ENCODE peak calls at places on chromosomes 7 and 10, in eight cellular contexts. One of them, this sample, is unnamed.

GRCh38 chr7:44727346-44728262 is 21.0 kb upstream of the ZMIZ2 start:
- DNase-seq in fibroblast of lung: peak; percentile 86
- DNase-seq in putamen: no peak
- DNase-seq in GM18507: no peak
- DNase-seq in NCI-H510A treated with DMSO at 0.1 percent for 48 hours: no peak
- DNase-seq in HCT116: no peak
- DNase-seq in foreskin fibroblast: peak; percentile 86
- DNase-seq in HEK293T: peak; percentile 4
- DNase-seq in this sample: peak; percentile 51

GRCh38 chr7:96614154-96614867 is 95.3 kb downstream of the SEM1 start:
- DNase-seq in foreskin fibroblast: no peak
- DNase-seq in fibroblast of lung: no peak
- DNase-seq in HCT116: no peak
- DNase-seq in NCI-H510A treated with DMSO at 0.1 percent for 48 hours: no peak
- DNase-seq in GM18507: no peak
- DNase-seq in HEK293T: no peak
- DNase-seq in putamen: no peak
- DNase-seq in this sample: no peak

GRCh38 chr7:111364413-111364812 is 197.9 kb downstream of the IMMP2L start:
- DNase-seq in HEK293T: no peak
- DNase-seq in foreskin fibroblast: peak; percentile 73
- DNase-seq in HCT116: no peak
- DNase-seq in GM18507: no peak
- DNase-seq in putamen: peak; percentile 9
- DNase-seq in NCI-H510A treated with DMSO at 0.1 percent for 48 hours: no peak
- DNase-seq in fibroblast of lung: peak; percentile 25
- DNase-seq in this sample: no peak

GRCh38 chr10:61828034-61828433 is 73.5 kb upstream of the ARID5B start:
- DNase-seq in GM18507: no peak
- DNase-seq in foreskin fibroblast: no peak
- DNase-seq in NCI-H510A treated with DMSO at 0.1 percent for 48 hours: no peak
- DNase-seq in HEK293T: no peak
- DNase-seq in HCT116: no peak
- DNase-seq in fibroblast of lung: no peak
- DNase-seq in putamen: no peak
- DNase-seq in this sample: no peak

GRCh38 chr10:102113956-102114857 is 6.0 kb downstream of the LDB1 start:
- DNase-seq in HEK293T: no peak
- DNase-seq in putamen: no peak
- DNase-seq in HCT116: no peak
- DNase-seq in GM18507: no peak
- DNase-seq in NCI-H510A treated with DMSO at 0.1 percent for 48 hours: peak; percentile 20
- DNase-seq in foreskin fibroblast: peak; percentile 57
- DNase-seq in fibroblast of lung: peak; percentile 27
- DNase-seq in this sample: peak; percentile 64

GRCh38 chr10:133318494-133319127 is 9.9 kb downstream of the ZNF511 start:
- DNase-seq in HEK293T: peak; percentile 83
- DNase-seq in HCT116: no peak
- DNase-seq in fibroblast of lung: peak; percentile 46
- DNase-seq in putamen: no peak
- DNase-seq in NCI-H510A treated with DMSO at 0.1 percent for 48 hours: peak; percentile 62
- DNase-seq in GM18507: no peak
- DNase-seq in foreskin fibroblast: peak; percentile 84
- DNase-seq in this sample: peak; percentile 70

GRCh38 chr10:103238506-103239252 is 7.0 kb upstream of the RPEL1 start:
- DNase-seq in foreskin fibroblast: peak; percentile 70
- DNase-seq in HEK293T: peak; percentile 36
- DNase-seq in NCI-H510A treated with DMSO at 0.1 percent for 48 hours: no peak
- DNase-seq in HCT116: peak; percentile 84
- DNase-seq in GM18507: no peak
- DNase-seq in fibroblast of lung: peak; percentile 46
- DNase-seq in putamen: no peak
- DNase-seq in this sample: peak; percentile 39

GRCh38 chr7:119733480-119733879 is 539.5 kb upstream of the KCND2 start:
- DNase-seq in HCT116: no peak
- DNase-seq in foreskin fibroblast: no peak
- DNase-seq in GM18507: no peak
- DNase-seq in putamen: no peak
- DNase-seq in HEK293T: no peak
- DNase-seq in fibroblast of lung: peak; percentile 41
- DNase-seq in NCI-H510A treated with DMSO at 0.1 percent for 48 hours: no peak
- DNase-seq in this sample: peak; percentile 9

GRCh38 chr10:121449457-121450045 is 148.7 kb downstream of the FGFR2 start:
- DNase-seq in putamen: no peak
- DNase-seq in foreskin fibroblast: no peak
- DNase-seq in HCT116: no peak
- DNase-seq in GM18507: no peak
- DNase-seq in HEK293T: no peak
- DNase-seq in fibroblast of lung: no peak
- DNase-seq in NCI-H510A treated with DMSO at 0.1 percent for 48 hours: no peak
- DNase-seq in this sample: no peak

GRCh38 chr7:68730871-68731403 is 867.3 kb upstream of the AUTS2 start:
- DNase-seq in GM18507: no peak
- DNase-seq in HCT116: no peak
- DNase-seq in HEK293T: no peak
- DNase-seq in putamen: no peak
- DNase-seq in foreskin fibroblast: no peak
- DNase-seq in NCI-H510A treated with DMSO at 0.1 percent for 48 hours: peak; percentile 72
- DNase-seq in fibroblast of lung: peak; percentile 19
- DNase-seq in this sample: no peak

GRCh38 chr7:99390941-99391602 is 16.5 kb downstream of the ARPC1B start:
- DNase-seq in fibroblast of lung: no peak
- DNase-seq in NCI-H510A treated with DMSO at 0.1 percent for 48 hours: no peak
- DNase-seq in GM18507: no peak
- DNase-seq in putamen: no peak
- DNase-seq in HEK293T: no peak
- DNase-seq in foreskin fibroblast: no peak
- DNase-seq in HCT116: no peak
- DNase-seq in this sample: no peak

GRCh38 chr10:88138319-88138848 is 275.0 kb downstream of the PTEN start:
- DNase-seq in GM18507: peak; percentile 44
- DNase-seq in fibroblast of lung: no peak
- DNase-seq in HEK293T: no peak
- DNase-seq in putamen: no peak
- DNase-seq in NCI-H510A treated with DMSO at 0.1 percent for 48 hours: no peak
- DNase-seq in HCT116: no peak
- DNase-seq in foreskin fibroblast: no peak
- DNase-seq in this sample: no peak

GRCh38 chr10:28890121-28890950 is 213.0 kb downstream of the BAMBI start:
- DNase-seq in fibroblast of lung: peak; percentile 35
- DNase-seq in HEK293T: no peak
- DNase-seq in NCI-H510A treated with DMSO at 0.1 percent for 48 hours: no peak
- DNase-seq in HCT116: no peak
- DNase-seq in foreskin fibroblast: no peak
- DNase-seq in putamen: no peak
- DNase-seq in GM18507: no peak
- DNase-seq in this sample: no peak

GRCh38 chr10:124917168-124917938 is 24.6 kb upstream of the ZRANB1 start:
- DNase-seq in HCT116: no peak
- DNase-seq in foreskin fibroblast: peak; percentile 60
- DNase-seq in fibroblast of lung: peak; percentile 52
- DNase-seq in GM18507: no peak
- DNase-seq in NCI-H510A treated with DMSO at 0.1 percent for 48 hours: peak; percentile 53
- DNase-seq in HEK293T: peak; percentile 70
- DNase-seq in putamen: peak; percentile 45
- DNase-seq in this sample: peak; percentile 53

GRCh38 chr7:78879206-78879605 is 574.3 kb downstream of the MAGI2 start:
- DNase-seq in HCT116: no peak
- DNase-seq in putamen: no peak
- DNase-seq in NCI-H510A treated with DMSO at 0.1 percent for 48 hours: no peak
- DNase-seq in GM18507: no peak
- DNase-seq in HEK293T: no peak
- DNase-seq in fibroblast of lung: no peak
- DNase-seq in foreskin fibroblast: no peak
- DNase-seq in this sample: no peak

GRCh38 chr10:28130267-28130666 is 131.4 kb upstream of the ODAD2 start:
- DNase-seq in GM18507: no peak
- DNase-seq in putamen: no peak
- DNase-seq in NCI-H510A treated with DMSO at 0.1 percent for 48 hours: no peak
- DNase-seq in HCT116: no peak
- DNase-seq in foreskin fibroblast: peak; percentile 68
- DNase-seq in HEK293T: no peak
- DNase-seq in fibroblast of lung: peak; percentile 85
- DNase-seq in this sample: no peak

GRCh38 chr7:27172388-27172774 is 1.7 kb downstream of the HOXA10 start:
- DNase-seq in HEK293T: no peak
- DNase-seq in putamen: no peak
- DNase-seq in GM18507: no peak
- DNase-seq in HCT116: no peak
- DNase-seq in NCI-H510A treated with DMSO at 0.1 percent for 48 hours: peak; percentile 36
- DNase-seq in foreskin fibroblast: peak; percentile 87
- DNase-seq in fibroblast of lung: no peak
- DNase-seq in this sample: peak; percentile 30

GRCh38 chr7:114900127-114900526 is 21.8 kb upstream of the MDFIC start:
- DNase-seq in putamen: no peak
- DNase-seq in fibroblast of lung: no peak
- DNase-seq in foreskin fibroblast: no peak
- DNase-seq in HEK293T: no peak
- DNase-seq in NCI-H510A treated with DMSO at 0.1 percent for 48 hours: no peak
- DNase-seq in GM18507: no peak
- DNase-seq in HCT116: no peak
- DNase-seq in this sample: no peak

GRCh38 chr7:30464231-30464660 is 14.3 kb downstream of the NOD1 start:
- DNase-seq in HCT116: no peak
- DNase-seq in HEK293T: no peak
- DNase-seq in putamen: no peak
- DNase-seq in fibroblast of lung: peak; percentile 49
- DNase-seq in foreskin fibroblast: peak; percentile 48
- DNase-seq in NCI-H510A treated with DMSO at 0.1 percent for 48 hours: no peak
- DNase-seq in GM18507: no peak
- DNase-seq in this sample: peak; percentile 65

GRCh38 chr7:71326596-71326995 is 194.7 kb downstream of the GALNT17 start:
- DNase-seq in HEK293T: no peak
- DNase-seq in GM18507: no peak
- DNase-seq in NCI-H510A treated with DMSO at 0.1 percent for 48 hours: no peak
- DNase-seq in putamen: no peak
- DNase-seq in HCT116: no peak
- DNase-seq in foreskin fibroblast: no peak
- DNase-seq in fibroblast of lung: no peak
- DNase-seq in this sample: no peak